ENCODE peak calls at places on chromosomes 7 and 10, in eight cellular contexts. H is GM12865, L is mucosa of gallbladder, F is GM12891, U is HT1080, G is ELR, Z is T-cell, P is astrocyte of the spinal cord. I is an unnamed sample.

GRCh38 chr10:105502076-105502475 is 861.0 kb downstream of the SORCS3 start:
- DNase-seq in F (no peak), Z (no peak), U (no peak), G (no peak), L (no peak), H (no peak), P (no peak), I (no peak)

GRCh38 chr7:100584046-100584676 is 1.8 kb downstream of the LRCH4 start:
- DNase-seq in Z (no peak), U (peak; percentile 27), L (no peak), F (no peak), P (peak; percentile 13), H (peak; percentile 20), G (no peak), I (no peak)

GRCh38 chr7:101739757-101740398 is 77.5 kb upstream of the CUX1 start:
- DNase-seq in F (no peak), P (no peak), L (no peak), Z (no peak), U (peak; percentile 53), G (no peak), H (peak; percentile 43), I (no peak)

GRCh38 chr10:2076528-2076927 is 339.2 kb upstream of the ADARB2 start:
- DNase-seq in U (no peak), G (no peak), L (no peak), P (no peak), F (no peak), H (no peak), Z (no peak), I (no peak)

GRCh38 chr10:49174926-49175500 is 13.2 kb downstream of the TMEM273 start:
- DNase-seq in F (no peak), H (no peak), Z (no peak), L (peak; percentile 82), P (no peak), G (no peak), U (no peak), I (no peak)

GRCh38 chr10:77371421-77371820 is 266.2 kb downstream of the KCNMA1 start:
- DNase-seq in H (no peak), L (no peak), U (no peak), F (no peak), G (no peak), P (no peak), Z (no peak), I (no peak)

GRCh38 chr7:123797673-123798526 is 47.1 kb upstream of the HYAL4 start:
- DNase-seq in H (peak; percentile 31), L (no peak), U (peak; percentile 90), P (peak; percentile 91), F (no peak), G (peak; percentile 72), Z (no peak), I (peak; percentile 29)

GRCh38 chr10:32142646-32143045 is 86.4 kb upstream of the KIF5B start:
- DNase-seq in U (no peak), Z (no peak), F (no peak), G (peak; percentile 27), H (no peak), P (peak; percentile 22), L (no peak), I (no peak)

GRCh38 chr7:129373651-129374428 is 60.4 kb upstream of the STRIP2 start:
- DNase-seq in L (no peak), F (no peak), U (no peak), H (no peak), G (no peak), P (no peak), Z (no peak), I (no peak)

GRCh38 chr7:74355091-74355490 is 65.9 kb downstream of the CLIP2 start:
- DNase-seq in G (peak; percentile 92), Z (no peak), H (no peak), P (peak; percentile 87), U (peak; percentile 95), L (peak; percentile 21), F (no peak), I (no peak)

GRCh38 chr10:31745612-31746376 is 182.8 kb downstream of the ARHGAP12 start:
- DNase-seq in P (peak; percentile 92), F (no peak), U (peak; percentile 99), G (peak; percentile 98), H (peak; percentile 54), L (no peak), Z (no peak), I (no peak)

GRCh38 chr7:123662755-123663154 is 7.1 kb downstream of the LMOD2 start:
- DNase-seq in U (no peak), G (no peak), L (no peak), F (no peak), Z (no peak), P (no peak), H (no peak), I (no peak)

GRCh38 chr7:42237162-42237821 is at the start of gene GLI3:
- DNase-seq in F (peak; percentile 73), G (peak; percentile 96), U (peak; percentile 89), H (peak; percentile 70), P (peak; percentile 94), L (peak; percentile 71), Z (no peak), I (no peak)

GRCh38 chr10:102230861-102231356 is 4.8 kb downstream of the ELOVL3 start:
- DNase-seq in Z (no peak), U (no peak), F (peak; percentile 63), L (peak; percentile 14), P (peak; percentile 23), G (peak; percentile 34), H (peak; percentile 54), I (no peak)

GRCh38 chr7:70208236-70209063 is 610.2 kb downstream of the AUTS2 start:
- DNase-seq in L (peak; percentile 10), H (no peak), P (peak; percentile 35), U (peak; percentile 56), F (no peak), Z (no peak), G (no peak), I (no peak)

GRCh38 chr7:133703547-133703946 is 423.6 kb upstream of the LRGUK start:
- DNase-seq in P (peak; percentile 85), Z (no peak), G (peak; percentile 91), U (peak; percentile 72), L (no peak), F (no peak), H (no peak), I (no peak)

GRCh38 chr7:15557186-15557585 is 4.6 kb downstream of the AGMO start:
- DNase-seq in L (no peak), P (no peak), Z (no peak), G (peak; percentile 34), H (no peak), U (no peak), F (no peak), I (no peak)